ENCODE peak calls at places on chromosomes 5 and 9, in four cellular contexts. F is K562, H is GM12878, Q is HepG2. C is an unnamed sample.

GRCh38 chr9:98215821-98216220 is 23.4 kb upstream of the CORO2A start:
- DNase-seq in Q (no peak), H (no peak), F (no peak), C (peak; percentile 74)

GRCh38 chr5:178826216-178826615 is 33.5 kb upstream of the ZNF354B start:
- DNase-seq in F (no peak), H (no peak), Q (no peak), C (no peak)

GRCh38 chr9:21812945-21813568 is 10.6 kb downstream of the MTAP start:
- DNase-seq in H (no peak), Q (peak; percentile 51), F (no peak), C (no peak)

GRCh38 chr9:6632516-6633328 is 12.8 kb downstream of the GLDC start:
- DNase-seq in Q (peak; percentile 74), F (peak; percentile 14), H (peak; percentile 87), C (no peak)

GRCh38 chr9:94084314-94084713 is at the start of gene PTPDC1:
- DNase-seq in Q (peak; percentile 35), H (no peak), F (peak; percentile 60), C (peak; percentile 47)

GRCh38 chr9:1837453-1838084 is 177.6 kb upstream of the SMARCA2 start:
- DNase-seq in F (peak; percentile 34), H (peak; percentile 45), Q (peak; percentile 61), C (peak; percentile 61)

GRCh38 chr9:123478967-123479602 is 123.1 kb downstream of the CRB2 start:
- DNase-seq in F (no peak), H (no peak), Q (no peak), C (no peak)

GRCh38 chr5:132763369-132764036 is 13.5 kb downstream of the SEPTIN8 start:
- DNase-seq in H (no peak), Q (no peak), F (no peak), C (no peak)

GRCh38 chr5:50702615-50703325 is 36.3 kb downstream of the PARP8 start:
- DNase-seq in Q (no peak), H (no peak), F (no peak), C (no peak)

GRCh38 chr5:96881511-96882115 is 5.3 kb downstream of the ERAP2 start:
- DNase-seq in Q (no peak), F (peak; percentile 62), H (no peak), C (no peak)

GRCh38 chr5:90173299-90174030 is 236.1 kb downstream of the CETN3 start:
- DNase-seq in F (no peak), Q (no peak), H (no peak), C (no peak)
- TF ChIP-seq CBX5 in F (no peak), Q (no peak), H (no peak), C (no peak)

GRCh38 chr5:142810081-142810480 is 39.9 kb downstream of the ARHGAP26 start:
- DNase-seq in H (no peak), F (no peak), Q (peak; percentile 78), C (no peak)
- TF ChIP-seq CBX5 in H (no peak), F (no peak), Q (no peak), C (no peak)

GRCh38 chr5:112005533-112005926 is 248.5 kb upstream of the NREP start:
- DNase-seq in H (no peak), Q (no peak), F (no peak), C (no peak)
- TF ChIP-seq CBX5 in H (no peak), Q (no peak), F (no peak), C (no peak)

GRCh38 chr5:115656404-115656803 is 30.6 kb upstream of the TMED7 start:
- DNase-seq in F (no peak), H (no peak), Q (no peak), C (no peak)
- TF ChIP-seq CBX5 in F (no peak), H (no peak), Q (no peak), C (no peak)

GRCh38 chr9:35499701-35500030 is 9.8 kb downstream of the RUSC2 start:
- DNase-seq in H (no peak), F (no peak), Q (no peak), C (no peak)

GRCh38 chr9:35490910-35491465 is 1.1 kb downstream of the RUSC2 start:
- DNase-seq in F (peak; percentile 22), H (no peak), Q (no peak), C (no peak)

GRCh38 chr9:35499029-35499700 is 9.3 kb downstream of the RUSC2 start:
- DNase-seq in F (no peak), Q (no peak), H (no peak), C (no peak)

GRCh38 chr9:35500130-35500748 is 10.3 kb downstream of the RUSC2 start:
- DNase-seq in F (no peak), H (no peak), Q (no peak), C (no peak)

GRCh38 chr9:35495984-35496383 is 6.1 kb downstream of the RUSC2 start:
- DNase-seq in F (no peak), H (no peak), Q (no peak), C (no peak)
- TF ChIP-seq CBX5 in F (no peak), H (no peak), Q (no peak), C (no peak)

DNA sequence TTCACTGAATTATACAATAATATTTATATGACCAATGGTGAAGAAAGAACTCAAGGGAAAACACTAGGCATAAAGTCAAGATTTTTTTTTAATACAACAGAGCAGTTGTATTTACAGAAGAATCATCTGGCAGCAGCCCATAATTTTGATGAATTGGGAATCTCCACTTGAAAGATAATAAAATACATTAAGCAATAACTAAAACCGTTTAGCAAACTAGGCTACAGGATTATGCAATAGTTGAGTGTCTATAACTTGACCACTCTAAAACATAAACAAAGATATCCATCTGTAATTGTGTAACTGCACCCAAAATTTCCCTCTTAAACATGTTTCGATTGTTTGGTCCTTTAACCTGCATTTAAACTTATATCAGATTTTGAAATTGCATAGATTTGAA is 80.8 kb downstream of the SNCAIP start:
- DNase-seq in Q (no peak), H (no peak), F (no peak), C (no peak)
- TF ChIP-seq CBX5 in Q (no peak), H (no peak), F (no peak), C (no peak)

GRCh38 chr5:68587181-68587580 is 371.6 kb downstream of the PIK3R1 start:
- DNase-seq in H (no peak), Q (no peak), F (no peak), C (no peak)
- TF ChIP-seq CBX5 in H (no peak), Q (no peak), F (no peak), C (no peak)

GRCh38 chr5:53480474-53481353 is at the start of gene FST:
- DNase-seq in H (no peak), F (peak; percentile 18), Q (no peak), C (no peak)

GRCh38 chr5:53479656-53480473 is 564 bp upstream of the FST start:
- DNase-seq in F (peak; percentile 24), H (no peak), Q (peak; percentile 73), C (no peak)

GRCh38 chr5:53481887-53482716 is 1.7 kb downstream of the FST start:
- DNase-seq in H (no peak), F (peak; percentile 38), Q (peak; percentile 58), C (peak; percentile 66)

GRCh38 chr5:53481354-53481886 is 991 bp downstream of the FST start:
- DNase-seq in H (no peak), Q (no peak), F (no peak), C (no peak)

GRCh38 chr5:53482717-53483638 is 2.5 kb downstream of the FST start:
- DNase-seq in H (no peak), F (peak; percentile 44), Q (peak; percentile 89), C (no peak)
- TF ChIP-seq CBX5 in H (no peak), F (no peak), Q (peak; percentile 67), C (no peak)

GRCh38 chr9:78358329-78359051 is 61.6 kb downstream of the PSAT1 start:
- DNase-seq in H (no peak), F (no peak), Q (no peak), C (no peak)
- TF ChIP-seq CBX5 in H (no peak), F (no peak), Q (no peak), C (no peak)

GRCh38 chr5:151646334-151646733 is 40.4 kb downstream of the SPARC start:
- DNase-seq in Q (no peak), F (no peak), H (no peak), C (no peak)
- TF ChIP-seq CBX5 in Q (no peak), F (no peak), H (no peak), C (no peak)

C was measured in H1.